ENCODE peak calls at places on chromosomes 13 and 19, in six cellular contexts. L is HEK293T; N is AG04450; G is activated naive CD4-positive, alpha-beta T cell; O is endothelial cell; R is EL. F is an unnamed sample.

GRCh38 chr19:10086904-10087256 is 763 bp downstream of the SHFL start:
- DNase-seq in L (no peak), N (no peak), G (no peak), O (no peak), R (peak), F (no peak)

GRCh38 chr13:98033277-98034247 is 80.1 kb downstream of the IPO5 start:
- DNase-seq in L (peak), N (no peak), G (no peak), O (peak), R (peak), F (peak)

GRCh38 chr19:40466219-40467006 is at the start of gene SPTBN4:
- DNase-seq in L (no peak), N (no peak), G (peak), O (no peak), R (no peak), F (no peak)

GRCh38 chr19:12821761-12822160 is 12.6 kb downstream of the RTBDN start:
- DNase-seq in L (no peak), N (no peak), G (no peak), O (no peak), R (no peak), F (no peak)

GRCh38 chr19:39342647-39343305 is 555 bp downstream of the SAMD4B start:
- DNase-seq in L (no peak), N (no peak), G (no peak), O (peak), R (peak), F (no peak)

GRCh38 chr19:12745166-12745897 is 6.3 kb upstream of the BEST2 start:
- DNase-seq in L (no peak), N (no peak), G (no peak), O (no peak), R (peak), F (no peak)

GRCh38 chr19:49071860-49072547 is 495 bp downstream of the KCNA7 start:
- DNase-seq in L (peak), N (no peak), G (no peak), O (no peak), R (no peak), F (no peak)

GRCh38 chr13:51914137-51914493 is 52.3 kb downstream of the CCDC70 start:
- DNase-seq in L (no peak), N (no peak), G (no peak), O (no peak), R (no peak), F (no peak)

GRCh38 chr19:7494416-7495098 is 5.7 kb upstream of the PEX11G start:
- DNase-seq in L (no peak), N (no peak), G (no peak), O (no peak), R (no peak), F (no peak)

GRCh38 chr13:100209857-100210580 is 121.1 kb downstream of the PCCA start:
- DNase-seq in L (no peak), N (no peak), G (no peak), O (no peak), R (peak), F (peak)

GRCh38 chr19:50365434-50366306 is at the start of gene NAPSA:
- DNase-seq in L (no peak), N (no peak), G (no peak), O (no peak), R (no peak), F (no peak)

GRCh38 chr13:112689498-112690241 is at the start of gene ATP11A:
- DNase-seq in L (peak), N (peak), G (peak), O (peak), R (peak), F (peak)

GRCh38 chr13:79282976-79283375 is 123.1 kb downstream of the RBM26 start:
- DNase-seq in L (no peak), N (no peak), G (no peak), O (no peak), R (peak), F (no peak)

GRCh38 chr13:27110056-27110746 is 61.4 kb downstream of the USP12 start:
- DNase-seq in L (no peak), N (no peak), G (no peak), O (no peak), R (no peak), F (no peak)

GRCh38 chr13:25468330-25469178 is 96.8 kb downstream of the ATP8A2 start:
- DNase-seq in L (peak), N (no peak), G (no peak), O (peak), R (peak), F (no peak)

GRCh38 chr19:45321848-45322247 is 827 bp downstream of the CKM start:
- DNase-seq in L (no peak), N (no peak), G (no peak), O (no peak), R (no peak), F (no peak)

GRCh38 chr19:55384576-55385235 is 614 bp upstream of the TMEM238 start:
- DNase-seq in L (no peak), N (no peak), G (no peak), O (no peak), R (no peak), F (no peak)

GRCh38 chr13:76812206-76812882 is 73.9 kb downstream of the KCTD12 start:
- DNase-seq in L (no peak), N (no peak), G (no peak), O (no peak), R (no peak), F (peak)

GRCh38 chr13:113765241-113765910 is 6.3 kb downstream of the TMEM255B start:
- DNase-seq in L (no peak), N (no peak), G (no peak), O (no peak), R (no peak), F (no peak)

GRCh38 chr19:46283771-46284170 is 13.1 kb upstream of the HIF3A start:
- DNase-seq in L (no peak), N (no peak), G (no peak), O (no peak), R (no peak), F (no peak)

GRCh38 chr19:53537523-53538377 is at the start of gene ZNF331:
- DNase-seq in L (no peak), N (no peak), G (peak), O (peak), R (peak), F (no peak)

GRCh38 chr13:46058268-46058667 is 5.7 kb upstream of the ZC3H13 start:
- DNase-seq in L (no peak), N (no peak), G (no peak), O (no peak), R (no peak), F (no peak)

GRCh38 chr13:109655611-109656010 is 130.8 kb downstream of the IRS2 start:
- DNase-seq in L (no peak), N (no peak), G (no peak), O (no peak), R (no peak), F (no peak)

GRCh38 chr13:45105895-45106294 is 14.4 kb upstream of the GTF2F2 start:
- DNase-seq in L (no peak), N (peak), G (no peak), O (no peak), R (no peak), F (no peak)

GRCh38 chr13:61294467-61295186 is 121.0 kb downstream of the PCDH20 start:
- DNase-seq in L (no peak), N (no peak), G (no peak), O (no peak), R (no peak), F (no peak)

GRCh38 chr13:51541809-51542258 is 42.4 kb upstream of the WDFY2 start:
- DNase-seq in L (no peak), N (no peak), G (no peak), O (no peak), R (no peak), F (no peak)

F was measured in GM04504.